ENCODE peak calls at places on chromosome 15, in nine cellular contexts. N is cardiac fibroblast; X is stimulated activated CD8-positive, alpha-beta memory T cell treated with anti-CD3 and anti-CD28 coated beads, Interleukin-7, amount 100 ng/mL, for 1 hour; G is occipital lobe; R is dermis microvascular lymphatic vessel endothelial cell; C is activated naive CD4-positive, alpha-beta T cell treated with Interleukin-2 at 50 U/mL for 16 hours; I is adrenal gland; S is endothelial cell; T is activated CD4-positive, alpha-beta T cell treated with anti-CD3 and anti-CD28 coated beads, Interleukin-2, amount 50 U/mL, for 24 hours. K is an unnamed sample.

GRCh38 chr15:79209690-79210089 is 72.8 kb upstream of the ANKRD34C start:
- DNase-seq in N (no peak), X (no peak), G (no peak), R (no peak), C (no peak), I (no peak), S (peak; percentile 43), T (no peak), K (no peak)

GRCh38 chr15:100905855-100906254 is 13.3 kb upstream of the LRRK1 start:
- DNase-seq in N (no peak), X (no peak), G (no peak), R (no peak), C (no peak), I (no peak), S (no peak), T (no peak), K (no peak)

GRCh38 chr15:82749951-82750830 is 40.5 kb upstream of the AP3B2 start:
- DNase-seq in N (peak; percentile 93), X (peak; percentile 61), G (peak; percentile 91), R (peak; percentile 97), C (peak; percentile 89), I (peak; percentile 94), S (peak; percentile 85), T (peak; percentile 62), K (peak; percentile 86)

GRCh38 chr15:74542192-74543042 is 1.4 kb downstream of the ARID3B start:
- DNase-seq in N (no peak), X (no peak), G (no peak), R (no peak), C (no peak), I (no peak), S (no peak), T (no peak), K (no peak)

GRCh38 chr15:60179786-60180391 is 175.8 kb downstream of the FOXB1 start:
- DNase-seq in N (peak; percentile 77), X (no peak), G (no peak), R (peak; percentile 54), C (peak; percentile 15), I (peak; percentile 20), S (peak; percentile 18), T (no peak), K (no peak)

GRCh38 chr15:57551717-57552677 is 39.7 kb upstream of the MYZAP start:
- DNase-seq in N (peak; percentile 89), X (no peak), G (no peak), R (peak; percentile 85), C (no peak), I (no peak), S (peak; percentile 65), T (no peak), K (no peak)

GRCh38 chr15:85404922-85405293 is 24.5 kb downstream of the AKAP13 start:
- DNase-seq in N (peak; percentile 77), X (no peak), G (no peak), R (peak; percentile 85), C (no peak), I (no peak), S (no peak), T (no peak), K (no peak)

GRCh38 chr15:43169888-43170287 is 15.3 kb upstream of the CCNDBP1 start:
- DNase-seq in N (peak; percentile 30), X (no peak), G (no peak), R (no peak), C (no peak), I (no peak), S (no peak), T (no peak), K (no peak)

GRCh38 chr15:90315276-90315982 is 36.7 kb upstream of the ZNF774 start:
- DNase-seq in N (peak; percentile 78), X (no peak), G (no peak), R (peak; percentile 40), C (no peak), I (peak; percentile 83), S (no peak), T (no peak), K (no peak)

GRCh38 chr15:23387791-23388190 is 33.2 kb downstream of the GOLGA8S start:
- DNase-seq in N (no peak), X (no peak), G (no peak), R (no peak), C (no peak), I (no peak), S (no peak), T (no peak), K (no peak)

GRCh38 chr15:89486726-89487050 is 9.7 kb downstream of the RHCG start:
- DNase-seq in N (no peak), X (no peak), G (peak; percentile 40), R (no peak), C (peak; percentile 27), I (no peak), S (no peak), T (peak; percentile 15), K (no peak)

K was measured in NCI-H1930.